ENCODE peak calls at places on chromosomes 12 and 14, in four cellular contexts. One of them, this sample, is unnamed.

GRCh38 chr12:77686760-77687159 is 143.9 kb upstream of the NAV3 start:
- DNase-seq in HepG2: no peak
- DNase-seq in K562: no peak
- DNase-seq in WTC11: no peak
- DNase-seq in this sample: no peak

GRCh38 chr12:41067941-41068645 is 120.0 kb upstream of the PDZRN4 start:
- DNase-seq in K562: no peak
- DNase-seq in HepG2: no peak
- DNase-seq in WTC11: no peak
- DNase-seq in this sample: no peak

GRCh38 chr12:111451649-111452129 is 46.0 kb downstream of the SH2B3 start:
- DNase-seq in K562: no peak
- DNase-seq in HepG2: peak; percentile 53
- DNase-seq in WTC11: no peak
- DNase-seq in this sample: peak; percentile 52

GRCh38 chr12:56040963-56041578 is 647 bp upstream of the RPS26 start:
- DNase-seq in HepG2: no peak
- DNase-seq in WTC11: peak; percentile 29
- DNase-seq in K562: no peak
- DNase-seq in this sample: no peak

GRCh38 chr14:103696466-103697071 is 18.7 kb downstream of the XRCC3 start:
- DNase-seq in WTC11: no peak
- DNase-seq in HepG2: no peak
- DNase-seq in K562: no peak
- DNase-seq in this sample: no peak

GRCh38 chr14:47276931-47277330 is 398.5 kb downstream of the MDGA2 start:
- DNase-seq in K562: no peak
- DNase-seq in WTC11: no peak
- DNase-seq in HepG2: no peak
- DNase-seq in this sample: no peak

GRCh38 chr12:91387461-91388134 is 205.0 kb upstream of the DCN start:
- DNase-seq in K562: no peak
- DNase-seq in WTC11: no peak
- DNase-seq in HepG2: no peak
- DNase-seq in this sample: no peak

GRCh38 chr12:69553626-69554248 is 31.5 kb upstream of the CCT2 start:
- DNase-seq in HepG2: peak; percentile 11
- DNase-seq in K562: peak; percentile 16
- DNase-seq in WTC11: no peak
- DNase-seq in this sample: peak; percentile 25

GRCh38 chr14:66482873-66483272 is 3.3 kb upstream of the CCDC196 start:
- DNase-seq in WTC11: no peak
- DNase-seq in HepG2: no peak
- DNase-seq in K562: no peak
- DNase-seq in this sample: no peak

GRCh38 chr12:63897931-63898330 is 53.4 kb downstream of the SRGAP1 start:
- DNase-seq in WTC11: no peak
- DNase-seq in K562: no peak
- DNase-seq in HepG2: no peak
- DNase-seq in this sample: no peak

GRCh38 chr12:1767407-1768090 is 52.8 kb upstream of the LRTM2 start:
- DNase-seq in WTC11: no peak
- DNase-seq in HepG2: peak; percentile 36
- DNase-seq in K562: no peak
- DNase-seq in this sample: no peak

GRCh38 chr14:64891839-64892375 is 12.2 kb upstream of the SPTB start:
- DNase-seq in HepG2: peak; percentile 56
- DNase-seq in K562: no peak
- DNase-seq in WTC11: no peak
- DNase-seq in this sample: peak; percentile 39

GRCh38 chr12:25455696-25456095 is 97.4 kb downstream of the LMNTD1 start:
- DNase-seq in WTC11: no peak
- DNase-seq in HepG2: no peak
- DNase-seq in K562: no peak
- DNase-seq in this sample: no peak

GRCh38 chr14:68947802-68948201 is 31.3 kb downstream of the ACTN1 start:
- DNase-seq in K562: no peak
- DNase-seq in WTC11: no peak
- DNase-seq in HepG2: no peak
- DNase-seq in this sample: no peak

GRCh38 chr14:69827560-69827959 is 30.5 kb upstream of the SLC10A1 start:
- DNase-seq in HepG2: no peak
- DNase-seq in WTC11: no peak
- DNase-seq in K562: no peak
- DNase-seq in this sample: no peak

GRCh38 chr14:69779088-69779487 is 12.1 kb downstream of the SRSF5 start:
- DNase-seq in K562: no peak
- DNase-seq in HepG2: no peak
- DNase-seq in WTC11: no peak
- DNase-seq in this sample: no peak

GRCh38 chr14:51922624-51923023 is 62.2 kb downstream of the GNG2 start:
- DNase-seq in HepG2: no peak
- DNase-seq in K562: no peak
- DNase-seq in WTC11: no peak
- DNase-seq in this sample: no peak

GRCh38 chr12:122306407-122306806 is 40.1 kb upstream of the VPS33A start:
- DNase-seq in K562: peak; percentile 41
- DNase-seq in WTC11: peak; percentile 44
- DNase-seq in HepG2: peak; percentile 21
- DNase-seq in this sample: no peak

GRCh38 chr12:129245769-129246168 is 392.5 kb downstream of the GLT1D1 start:
- DNase-seq in WTC11: no peak
- DNase-seq in HepG2: no peak
- DNase-seq in K562: no peak
- DNase-seq in this sample: no peak

GRCh38 chr12:104134882-104135281 is 3.1 kb downstream of the NFYB start:
- DNase-seq in K562: no peak
- DNase-seq in WTC11: no peak
- DNase-seq in HepG2: no peak
- DNase-seq in this sample: no peak

GRCh38 chr14:65304963-65305362 is 107.6 kb upstream of the FUT8 start:
- DNase-seq in HepG2: no peak
- DNase-seq in K562: no peak
- DNase-seq in WTC11: no peak
- DNase-seq in this sample: no peak

GRCh38 chr14:65783101-65783500 is 370.6 kb downstream of the FUT8 start:
- DNase-seq in HepG2: no peak
- DNase-seq in K562: no peak
- DNase-seq in WTC11: no peak
- DNase-seq in this sample: no peak

GRCh38 chr14:57078054-57078453 is 190.7 kb downstream of the EXOC5 start:
- DNase-seq in WTC11: no peak
- DNase-seq in HepG2: no peak
- DNase-seq in K562: no peak
- DNase-seq in this sample: no peak

GRCh38 chr14:101562659-101563351 is 1.5 kb downstream of the DIO3 start:
- DNase-seq in WTC11: no peak
- DNase-seq in HepG2: no peak
- DNase-seq in K562: no peak
- DNase-seq in this sample: no peak

GRCh38 chr12:12881495-12881894 is 9.9 kb upstream of the GPRC5A start:
- DNase-seq in K562: no peak
- DNase-seq in WTC11: no peak
- DNase-seq in HepG2: peak; percentile 39
- DNase-seq in this sample: no peak

DNA sequence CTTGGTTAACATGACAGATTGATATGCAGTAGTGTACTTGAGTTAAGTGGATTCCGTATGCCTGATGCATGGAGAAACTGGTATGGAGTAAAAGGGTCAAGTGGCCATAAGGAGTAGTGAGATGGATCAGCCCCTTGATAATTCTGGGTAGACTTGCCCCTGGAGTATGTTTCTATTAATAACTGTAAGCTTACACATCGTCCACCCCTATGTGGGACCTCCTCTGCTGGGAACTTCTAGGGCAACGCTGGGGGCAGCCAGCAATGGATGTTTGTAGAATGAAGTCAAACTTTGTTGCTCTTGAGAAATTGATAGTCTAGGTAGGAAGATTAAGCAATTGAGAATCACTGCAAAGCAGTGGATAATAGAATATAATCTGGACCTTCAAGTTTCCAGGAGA is 3.5 kb downstream of the C12orf75 start:
- DNase-seq in WTC11: no peak
- DNase-seq in K562: no peak
- DNase-seq in HepG2: no peak
- DNase-seq in this sample: peak; percentile 10
- TF ChIP-seq SP1 in WTC11: no peak
- TF ChIP-seq SP1 in K562: no peak
- TF ChIP-seq SP1 in HepG2: no peak
- TF ChIP-seq SP1 in this sample: no peak

GRCh38 chr12:94089891-94090290 is 58.5 kb upstream of the PLXNC1 start:
- DNase-seq in WTC11: no peak
- DNase-seq in HepG2: no peak
- DNase-seq in K562: peak; percentile 16
- DNase-seq in this sample: no peak
- TF ChIP-seq ELF4 in WTC11: no peak
- TF ChIP-seq ELF4 in HepG2: no peak
- TF ChIP-seq ELF4 in K562: no peak
- TF ChIP-seq ELF4 in this sample: no peak

GRCh38 chr12:47251919-47252318 is 172.2 kb upstream of the AMIGO2 start:
- DNase-seq in HepG2: no peak
- DNase-seq in WTC11: no peak
- DNase-seq in K562: no peak
- DNase-seq in this sample: no peak

GRCh38 chr12:47247418-47247817 is 167.7 kb upstream of the AMIGO2 start:
- DNase-seq in K562: no peak
- DNase-seq in HepG2: no peak
- DNase-seq in WTC11: no peak
- DNase-seq in this sample: no peak

GRCh38 chr12:47249082-47249481 is 169.3 kb upstream of the AMIGO2 start:
- DNase-seq in WTC11: no peak
- DNase-seq in HepG2: no peak
- DNase-seq in K562: no peak
- DNase-seq in this sample: no peak

GRCh38 chr12:47245623-47246022 is 165.9 kb upstream of the AMIGO2 start:
- DNase-seq in K562: no peak
- DNase-seq in WTC11: no peak
- DNase-seq in HepG2: no peak
- DNase-seq in this sample: no peak

DNA sequence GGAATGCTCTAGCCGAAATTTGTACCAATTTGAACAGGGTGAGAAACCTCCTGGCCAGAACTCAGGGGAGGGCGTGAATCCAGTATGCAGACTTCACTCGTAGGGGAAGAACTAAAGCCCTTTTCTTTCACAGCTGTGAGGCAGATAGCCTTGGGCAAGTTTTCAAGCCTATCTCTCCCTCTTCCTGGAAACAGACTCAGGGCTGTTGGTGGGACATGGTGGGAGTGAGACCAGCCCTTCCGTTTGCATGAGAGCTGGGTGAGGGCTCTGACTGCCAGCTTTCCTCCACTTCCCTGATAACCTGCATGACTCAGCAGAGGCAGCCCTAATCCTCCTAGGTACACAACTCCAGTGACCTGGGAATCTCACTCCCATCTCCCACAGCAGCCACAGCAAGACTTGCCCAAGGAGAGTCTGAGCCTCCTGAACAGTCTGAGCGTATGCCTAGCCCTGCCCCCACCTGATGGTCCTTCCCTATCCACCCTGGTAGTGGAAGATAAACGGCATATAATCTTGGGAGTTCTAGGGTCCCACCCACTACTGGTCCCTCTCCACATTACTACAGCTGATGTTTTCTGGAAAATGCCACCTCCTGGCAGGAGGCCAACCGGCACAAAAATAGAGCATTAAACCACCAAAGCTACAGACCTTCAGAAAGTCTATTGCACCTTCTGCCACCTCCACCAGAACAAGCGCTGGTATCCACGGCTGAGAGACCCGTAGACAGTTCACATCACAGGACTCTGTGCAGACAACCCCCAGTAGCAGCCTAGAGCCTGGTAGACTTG is 170.2 kb upstream of the AMIGO2 start:
- DNase-seq in K562: peak; percentile 50
- DNase-seq in WTC11: no peak
- DNase-seq in HepG2: no peak
- DNase-seq in this sample: no peak
- TF ChIP-seq SP1 in K562: no peak
- TF ChIP-seq SP1 in WTC11: no peak
- TF ChIP-seq SP1 in HepG2: no peak
- TF ChIP-seq SP1 in this sample: no peak

DNA sequence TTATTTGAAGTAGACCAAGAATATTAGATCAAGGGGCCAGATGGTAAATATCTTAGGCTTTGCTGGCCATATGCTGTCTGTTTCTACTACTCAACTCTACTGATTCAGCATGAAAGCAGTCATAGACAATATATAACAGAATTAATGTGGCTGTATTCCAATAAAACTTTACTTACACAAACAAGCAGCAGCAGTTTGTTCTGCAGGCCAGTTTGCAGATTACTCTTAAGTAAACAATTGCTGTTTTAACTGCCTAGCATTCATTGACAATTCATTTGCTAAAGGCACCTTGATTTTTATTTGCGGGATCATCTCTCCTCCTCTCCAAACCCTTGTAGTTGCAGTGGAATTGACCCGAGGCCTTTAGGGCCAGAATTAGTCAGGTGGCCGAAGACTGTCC is 94.1 kb upstream of the GARIN6 start:
- DNase-seq in WTC11: no peak
- DNase-seq in K562: no peak
- DNase-seq in HepG2: no peak
- DNase-seq in this sample: no peak
- TF ChIP-seq ELF4 in WTC11: no peak
- TF ChIP-seq ELF4 in K562: no peak
- TF ChIP-seq ELF4 in HepG2: no peak
- TF ChIP-seq ELF4 in this sample: no peak

GRCh38 chr12:43749016-43749415 is 9.6 kb downstream of the PUS7L start:
- DNase-seq in WTC11: no peak
- DNase-seq in HepG2: no peak
- DNase-seq in K562: no peak
- DNase-seq in this sample: no peak
- TF ChIP-seq SP1 in WTC11: no peak
- TF ChIP-seq SP1 in HepG2: no peak
- TF ChIP-seq SP1 in K562: no peak
- TF ChIP-seq SP1 in this sample: no peak

GRCh38 chr12:98594050-98594853 is 766 bp downstream of the SLC25A3 start:
- DNase-seq in K562: no peak
- DNase-seq in HepG2: no peak
- DNase-seq in WTC11: no peak
- DNase-seq in this sample: no peak
- TF ChIP-seq ELF4 in K562: no peak
- TF ChIP-seq ELF4 in HepG2: no peak
- TF ChIP-seq ELF4 in WTC11: no peak
- TF ChIP-seq ELF4 in this sample: no peak

DNA sequence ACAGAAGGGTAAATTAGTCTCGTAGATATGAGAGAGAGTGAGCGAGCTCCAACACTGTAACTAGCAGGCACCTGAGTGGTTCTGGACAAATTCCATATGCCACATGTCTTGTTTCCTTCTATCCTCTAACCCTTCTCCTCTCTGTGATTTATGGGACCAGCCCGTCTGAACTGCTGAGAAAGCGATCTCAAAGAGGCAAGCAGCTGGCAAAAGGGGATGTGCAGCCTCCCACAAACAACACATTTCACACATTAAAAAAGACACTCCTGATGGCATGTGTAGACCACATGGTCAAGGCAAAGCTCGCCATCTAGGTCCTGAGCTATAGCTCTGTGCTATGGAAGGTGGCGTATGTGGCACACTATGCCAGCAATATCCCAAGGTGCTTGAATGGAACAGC is 227.5 kb downstream of the KTN1 start:
- DNase-seq in WTC11: no peak
- DNase-seq in HepG2: no peak
- DNase-seq in K562: no peak
- DNase-seq in this sample: no peak
- TF ChIP-seq SP1 in WTC11: no peak
- TF ChIP-seq SP1 in HepG2: no peak
- TF ChIP-seq SP1 in K562: no peak
- TF ChIP-seq SP1 in this sample: no peak